ENCODE peak calls at places on chromosomes 12 and 14, in four cellular contexts. R is activated naive CD4-positive, alpha-beta T cell; W is choroid plexus epithelial cell; D is MG63. K is an unnamed sample.
A peak's percentile ranks its signal among the peaks of the same experiment; 100 is the strongest.

GRCh38 chr12:126936181-126936851 is 1330.7 kb upstream of the TMEM132C start:
- DNase-seq in D (peak; percentile 73), R (no peak), W (no peak), K (no peak)

GRCh38 chr14:22332671-22333407 is 256.2 kb downstream of the DAD1 start:
- DNase-seq in D (no peak), W (no peak), R (no peak), K (no peak)

GRCh38 chr12:87814625-87815024 is 214.6 kb downstream of the C12orf50 start:
- DNase-seq in W (peak; percentile 63), R (no peak), D (no peak), K (no peak)

GRCh38 chr12:42550815-42551214 is 38.7 kb downstream of the PRICKLE1 start:
- DNase-seq in R (no peak), D (no peak), W (no peak), K (no peak)

GRCh38 chr12:52182898-52183543 is 8.8 kb downstream of the KRT80 start:
- DNase-seq in D (no peak), W (no peak), R (no peak), K (no peak)

GRCh38 chr12:42958271-42958674 is 368.7 kb upstream of the PRICKLE1 start:
- DNase-seq in R (no peak), D (peak; percentile 65), W (no peak), K (no peak)

GRCh38 chr14:105203057-105203494 is 22.0 kb upstream of the NUDT14 start:
- DNase-seq in R (peak; percentile 38), D (peak; percentile 60), W (peak; percentile 57), K (peak; percentile 80)

GRCh38 chr12:110858848-110859247 is 12.1 kb downstream of the CCDC63 start:
- DNase-seq in D (no peak), R (no peak), W (peak; percentile 13), K (no peak)

GRCh38 chr12:27709932-27710591 is 570 bp upstream of the MRPS35 start:
- DNase-seq in D (no peak), W (peak; percentile 70), R (no peak), K (no peak)

GRCh38 chr12:104138747-104139186 is 757 bp upstream of the NFYB start:
- DNase-seq in W (no peak), R (no peak), D (no peak), K (no peak)

GRCh38 chr12:101172316-101172715 is 37.7 kb downstream of the SLC5A8 start:
- DNase-seq in W (peak; percentile 18), D (no peak), R (no peak), K (no peak)

GRCh38 chr12:1838223-1838993 is 18.0 kb downstream of the LRTM2 start:
- DNase-seq in D (no peak), W (no peak), R (no peak), K (no peak)

GRCh38 chr12:64105026-64105425 is 117.1 kb downstream of the KICS2 start:
- DNase-seq in D (no peak), R (no peak), W (no peak), K (no peak)

GRCh38 chr14:64201296-64201695 is 92.9 kb downstream of the ESR2 start:
- DNase-seq in D (no peak), W (no peak), R (no peak), K (no peak)

GRCh38 chr12:110582286-110583136 is 607 bp downstream of the PPTC7 start:
- DNase-seq in W (peak; percentile 56), R (peak; percentile 46), D (peak; percentile 59), K (peak; percentile 57)

K was measured in SJSA1.